ENCODE peak calls at places on chromosomes 4 and X, in five cellular contexts. I, U, E, X and P are unnamed samples.

GRCh38 chr4:39996811-39997210 is 19.1 kb upstream of the PDS5A start:
- DNase-seq in I (no peak), U (no peak), E (no peak), X (no peak), P (no peak)

GRCh38 chrX:153412746-153413720 is 1.8 kb downstream of the ZFP92 start:
- DNase-seq in I (peak), U (no peak), E (no peak), X (peak), P (no peak)

GRCh38 chrX:112874140-112874539 is 33.5 kb upstream of the AMOT start:
- DNase-seq in I (peak), U (no peak), E (no peak), X (no peak), P (no peak)

GRCh38 chr4:68175562-68176155 is 46.0 kb upstream of the TMPRSS11F start:
- DNase-seq in I (peak), U (no peak), E (no peak), X (no peak), P (peak)

GRCh38 chr4:164937576-164938270 is 39.7 kb downstream of the TRIM61 start:
- DNase-seq in I (peak), U (no peak), E (no peak), X (no peak), P (no peak)

GRCh38 chrX:51614353-51614752 is 4.4 kb downstream of the CENPVL3 start:
- DNase-seq in I (peak), U (no peak), E (no peak), X (no peak), P (peak)

GRCh38 chrX:155068165-155068564 is 2.8 kb downstream of the CMC4 start:
- DNase-seq in I (peak), U (no peak), E (no peak), X (no peak), P (no peak)

GRCh38 chrX:2640436-2641150 is 50.5 kb upstream of the CD99 start:
- DNase-seq in I (no peak), U (no peak), E (no peak), X (no peak), P (no peak)

GRCh38 chrX:20530319-20530979 is 263.7 kb upstream of the RPS6KA3 start:
- DNase-seq in I (peak), U (peak), E (no peak), X (no peak), P (no peak)

GRCh38 chrX:125202486-125203378 is 116.9 kb upstream of the TEX13C start:
- DNase-seq in I (no peak), U (no peak), E (no peak), X (peak), P (no peak)

GRCh38 chr4:169253904-169254303 is 16.9 kb downstream of the SH3RF1 start:
- DNase-seq in I (peak), U (no peak), E (no peak), X (no peak), P (peak)

GRCh38 chr4:118740869-118741268 is 55.7 kb downstream of the METTL14 start:
- DNase-seq in I (peak), U (no peak), E (no peak), X (no peak), P (no peak)

GRCh38 chrX:10079155-10079711 is 77.5 kb upstream of the CLCN4 start:
- DNase-seq in I (peak), U (no peak), E (peak), X (no peak), P (no peak)

GRCh38 chr4:14180983-14181601 is 553.6 kb upstream of the BOD1L1 start:
- DNase-seq in I (no peak), U (no peak), E (no peak), X (no peak), P (no peak)

GRCh38 chrX:117713411-117713810 is 403.2 kb downstream of the KLHL13 start:
- DNase-seq in I (no peak), U (no peak), E (no peak), X (no peak), P (no peak)